ENCODE peak calls at places on chromosomes 6 and 20, in seven cellular contexts. Q is fibroblast of mammary gland; E is SK-MEL-5; S is A549; U is activated CD8-positive, alpha-beta T cell treated with anti-CD3 and anti-CD28 coated beads for 36 hours; J is fibroblast of the aortic adventitia; O is astrocyte of the hippocampus. X is an unnamed sample.

GRCh38 chr6:148996815-148997214 is 250.0 kb downstream of the UST start:
- DNase-seq in Q (no peak), E (no peak), S (no peak), U (no peak), J (no peak), O (no peak), X (no peak)

GRCh38 chr6:47162231-47162630 is 120.1 kb upstream of the ADGRF1 start:
- DNase-seq in Q (no peak), E (no peak), S (no peak), U (no peak), J (no peak), O (no peak), X (no peak)

GRCh38 chr20:17077030-17077429 is 149.8 kb upstream of the PCSK2 start:
- DNase-seq in Q (no peak), E (no peak), S (no peak), U (no peak), J (no peak), O (no peak), X (no peak)

GRCh38 chr6:36469148-36469661 is 26.4 kb downstream of the KCTD20 start:
- DNase-seq in Q (no peak), E (no peak), S (no peak), U (no peak), J (no peak), O (no peak), X (no peak)

GRCh38 chr20:1619861-1620444 is at the start of gene SIRPB1:
- DNase-seq in Q (no peak), E (peak), S (no peak), U (peak), J (no peak), O (no peak), X (no peak)

GRCh38 chr20:12914804-12915203 is 94.0 kb upstream of the SPTLC3 start:
- DNase-seq in Q (no peak), E (no peak), S (no peak), U (no peak), J (no peak), O (no peak), X (no peak)

GRCh38 chr20:49091104-49091503 is 45.0 kb downstream of the CSE1L start:
- DNase-seq in Q (no peak), E (no peak), S (no peak), U (no peak), J (no peak), O (no peak), X (no peak)

GRCh38 chr6:87881342-87881895 is 166.2 kb upstream of the SPACA1 start:
- DNase-seq in Q (peak), E (no peak), S (no peak), U (no peak), J (no peak), O (no peak), X (no peak)